ENCODE peak calls at places on chromosomes 3 and 15, in eight cellular contexts. B is cardiac muscle cell; O is fibroblast of lung; R is stimulated activated CD8-positive, alpha-beta memory T cell treated with anti-CD3 and anti-CD28 coated beads, Interleukin-7, amount 100 ng/mL, for 1 hour; G is SIG-M5; F is EH; S is posterior cingulate gyrus; C is T-helper 1 cell. U is an unnamed sample.

GRCh38 chr15:43749690-43750345 is 3.6 kb downstream of the PDIA3 start:
- DNase-seq in B (peak; percentile 10), O (no peak), R (no peak), G (no peak), F (no peak), S (no peak), C (peak; percentile 44), U (peak; percentile 7)

GRCh38 chr3:126696701-126697267 is 7.3 kb upstream of the CHCHD6 start:
- DNase-seq in B (no peak), O (no peak), R (no peak), G (no peak), F (no peak), S (no peak), C (no peak), U (no peak)

GRCh38 chr15:63338170-63338569 is 43.5 kb downstream of the CA12 start:
- DNase-seq in B (peak; percentile 27), O (peak; percentile 88), R (no peak), G (no peak), F (peak; percentile 68), S (no peak), C (no peak), U (no peak)

GRCh38 chr3:78993375-78993774 is 774.4 kb downstream of the ROBO1 start:
- DNase-seq in B (no peak), O (no peak), R (no peak), G (no peak), F (no peak), S (no peak), C (no peak), U (no peak)

GRCh38 chr3:113264249-113264648 is 52.9 kb downstream of the BOC start:
- DNase-seq in B (no peak), O (no peak), R (no peak), G (no peak), F (no peak), S (no peak), C (no peak), U (no peak)

GRCh38 chr3:74617786-74618185 is 3.3 kb upstream of the CNTN3 start:
- DNase-seq in B (no peak), O (no peak), R (no peak), G (no peak), F (no peak), S (no peak), C (no peak), U (no peak)

GRCh38 chr3:17140670-17141505 is 256.1 kb downstream of the PLCL2 start:
- DNase-seq in B (peak; percentile 12), O (peak; percentile 7), R (no peak), G (no peak), F (peak; percentile 16), S (no peak), C (no peak), U (no peak)

GRCh38 chr15:31510003-31510402 is 183.4 kb downstream of the KLF13 start:
- DNase-seq in B (no peak), O (no peak), R (no peak), G (no peak), F (no peak), S (no peak), C (no peak), U (no peak)

GRCh38 chr3:194150252-194150934 is 14.4 kb downstream of the HES1 start:
- DNase-seq in B (no peak), O (no peak), R (no peak), G (no peak), F (no peak), S (no peak), C (no peak), U (no peak)

GRCh38 chr15:76187151-76187550 is 124.1 kb downstream of the ETFA start:
- DNase-seq in B (no peak), O (no peak), R (no peak), G (no peak), F (no peak), S (no peak), C (no peak), U (no peak)

GRCh38 chr3:195054311-195054710 is 216.6 kb downstream of the XXYLT1 start:
- DNase-seq in B (no peak), O (no peak), R (no peak), G (no peak), F (no peak), S (no peak), C (no peak), U (no peak)

GRCh38 chr3:131602011-131602779 is 99.4 kb upstream of the MRPL3 start:
- DNase-seq in B (no peak), O (no peak), R (no peak), G (no peak), F (peak; percentile 25), S (no peak), C (no peak), U (no peak)

GRCh38 chr3:122776675-122777074 is 17.0 kb downstream of the HSPBAP1 start:
- DNase-seq in B (no peak), O (no peak), R (no peak), G (no peak), F (no peak), S (no peak), C (no peak), U (no peak)

GRCh38 chr15:38038659-38039442 is 104.4 kb downstream of the TMCO5A start:
- DNase-seq in B (peak; percentile 57), O (peak; percentile 87), R (no peak), G (no peak), F (peak; percentile 89), S (no peak), C (no peak), U (no peak)

GRCh38 chr3:10852031-10852795 is 36.2 kb downstream of the SLC6A11 start:
- DNase-seq in B (no peak), O (no peak), R (no peak), G (no peak), F (no peak), S (no peak), C (no peak), U (no peak)

GRCh38 chr15:42276762-42277161 is 3.5 kb upstream of the TMEM87A start:
- DNase-seq in B (no peak), O (no peak), R (no peak), G (no peak), F (no peak), S (no peak), C (no peak), U (no peak)

GRCh38 chr15:31483053-31483923 is 156.7 kb downstream of the KLF13 start:
- DNase-seq in B (peak; percentile 39), O (no peak), R (no peak), G (no peak), F (no peak), S (no peak), C (peak; percentile 18), U (peak; percentile 48)

GRCh38 chr3:129606522-129607390 is at the start of gene PLXND1:
- DNase-seq in B (peak; percentile 86), O (peak; percentile 62), R (no peak), G (no peak), F (peak; percentile 86), S (no peak), C (peak; percentile 8), U (peak; percentile 28)

GRCh38 chr15:28113426-28114113 is 14.5 kb upstream of the OCA2 start:
- DNase-seq in B (no peak), O (no peak), R (no peak), G (no peak), F (no peak), S (no peak), C (no peak), U (no peak)

GRCh38 chr3:10370429-10370828 is 49.5 kb upstream of the SEC13 start:
- DNase-seq in B (peak; percentile 71), O (peak; percentile 74), R (no peak), G (peak; percentile 51), F (peak; percentile 72), S (peak; percentile 72), C (no peak), U (no peak)

GRCh38 chr3:5197470-5198312 is 10.2 kb downstream of the EDEM1 start:
- DNase-seq in B (peak; percentile 86), O (peak; percentile 43), R (no peak), G (peak; percentile 72), F (peak; percentile 64), S (no peak), C (peak; percentile 41), U (peak; percentile 19)

GRCh38 chr3:45110185-45110833 is 35.9 kb downstream of the CDCP1 start:
- DNase-seq in B (no peak), O (no peak), R (no peak), G (peak; percentile 66), F (peak; percentile 40), S (no peak), C (peak; percentile 31), U (peak; percentile 34)

GRCh38 chr15:75775296-75776074 is 62.8 kb upstream of the CSPG4 start:
- DNase-seq in B (no peak), O (no peak), R (no peak), G (no peak), F (no peak), S (no peak), C (no peak), U (no peak)

GRCh38 chr15:55998478-55998877 is 5.1 kb upstream of the NEDD4 start:
- DNase-seq in B (no peak), O (no peak), R (no peak), G (no peak), F (peak; percentile 20), S (no peak), C (no peak), U (no peak)

GRCh38 chr3:171001957-171002694 is 24.4 kb downstream of the SLC2A2 start:
- DNase-seq in B (peak; percentile 23), O (peak; percentile 68), R (no peak), G (no peak), F (peak; percentile 85), S (no peak), C (no peak), U (no peak)

GRCh38 chr15:67979281-67979680 is 74.8 kb upstream of the PIAS1 start:
- DNase-seq in B (no peak), O (no peak), R (no peak), G (no peak), F (no peak), S (no peak), C (no peak), U (no peak)

GRCh38 chr15:57133127-57133968 is 214.9 kb downstream of the TCF12 start:
- DNase-seq in B (no peak), O (peak; percentile 78), R (no peak), G (no peak), F (no peak), S (no peak), C (no peak), U (no peak)

U was measured in CD4-positive, alpha-beta T cell.